ENCODE peak calls at places on chromosome 19, in ten cellular contexts. Q is tibial nerve, I is HCT116, W is stomach, M is adrenal gland, A is A549, G is uterus, P is H1, F is transverse colon, H is heart left ventricle. T is an unnamed sample.

GRCh38 chr19:35528218-35529038 is at the start of gene SBSN:
- DNase-seq in W (no peak), M (no peak), I (no peak), Q (no peak), A (no peak), H (no peak), P (no peak), G (no peak), F (no peak), T (no peak)

GRCh38 chr19:10881403-10882107 is 10.2 kb downstream of the CARM1 start:
- DNase-seq in H (no peak), A (no peak), Q (no peak), I (no peak), P (no peak), M (no peak), W (no peak), F (no peak), G (no peak), T (no peak)

GRCh38 chr19:7595466-7596133 is at the start of gene CAMSAP3:
- DNase-seq in G (no peak), W (peak), A (no peak), F (peak), M (no peak), H (no peak), Q (no peak), I (no peak), P (peak), T (no peak)

GRCh38 chr19:23917856-23918255 is 3.2 kb downstream of the ZNF726 start:
- DNase-seq in P (no peak), W (no peak), A (no peak), M (no peak), F (no peak), G (no peak), Q (no peak), H (no peak), I (no peak), T (no peak)

GRCh38 chr19:45046355-45046754 is 7.5 kb downstream of the CLASRP start:
- DNase-seq in F (no peak), I (no peak), G (no peak), H (no peak), A (no peak), P (no peak), W (no peak), Q (no peak), M (no peak), T (no peak)

GRCh38 chr19:39099341-39099740 is 15.2 kb downstream of the ACP7 start:
- DNase-seq in I (no peak), G (no peak), A (no peak), Q (no peak), P (no peak), W (no peak), M (no peak), H (no peak), F (no peak), T (no peak)

GRCh38 chr19:38726284-38726673 is 18.0 kb downstream of the CAPN12 start:
- DNase-seq in A (no peak), Q (no peak), F (no peak), W (no peak), M (no peak), H (no peak), G (no peak), I (no peak), P (no peak), T (no peak)

GRCh38 chr19:2033115-2033824 is 17.8 kb upstream of the BTBD2 start:
- DNase-seq in A (no peak), H (no peak), M (no peak), W (no peak), I (no peak), F (no peak), P (no peak), Q (no peak), G (no peak), T (no peak)

GRCh38 chr19:2319551-2319950 is 8.8 kb downstream of the LSM7 start:
- DNase-seq in Q (no peak), P (no peak), W (no peak), A (no peak), I (no peak), F (no peak), G (no peak), H (no peak), M (no peak), T (no peak)

GRCh38 chr19:13154241-13154778 is 4.1 kb downstream of the IER2 start:
- DNase-seq in G (peak), F (peak), A (peak), W (peak), P (no peak), M (peak), I (no peak), Q (peak), H (peak), T (peak)

GRCh38 chr19:31270897-31271568 is 78.2 kb downstream of the TSHZ3 start:
- DNase-seq in A (no peak), M (no peak), F (no peak), Q (no peak), H (no peak), P (no peak), W (no peak), I (no peak), G (peak), T (no peak)

GRCh38 chr19:3295581-3295980 is 70.8 kb upstream of the NFIC start:
- DNase-seq in H (no peak), W (no peak), G (no peak), A (no peak), Q (no peak), P (no peak), I (no peak), M (no peak), F (no peak), T (no peak)

GRCh38 chr19:5141926-5142724 is 173.2 kb downstream of the KDM4B start:
- DNase-seq in G (no peak), P (no peak), H (no peak), M (no peak), F (no peak), I (no peak), W (no peak), A (no peak), Q (no peak), T (no peak)
- TF ChIP-seq POLR2A in G (no peak), P (no peak), H (no peak), M (no peak), F (no peak), I (no peak), W (no peak), A (no peak), Q (no peak), T (no peak)

GRCh38 chr19:9621156-9622037 is at the start of gene ZNF561:
- DNase-seq in A (peak), W (peak), I (peak), P (peak), F (peak), G (peak), Q (peak), H (peak), M (peak), T (peak)
- TF ChIP-seq POLR2A in A (peak), W (no peak), I (peak), P (peak), F (peak), G (peak), Q (peak), H (no peak), M (no peak), T (peak)

DNA sequence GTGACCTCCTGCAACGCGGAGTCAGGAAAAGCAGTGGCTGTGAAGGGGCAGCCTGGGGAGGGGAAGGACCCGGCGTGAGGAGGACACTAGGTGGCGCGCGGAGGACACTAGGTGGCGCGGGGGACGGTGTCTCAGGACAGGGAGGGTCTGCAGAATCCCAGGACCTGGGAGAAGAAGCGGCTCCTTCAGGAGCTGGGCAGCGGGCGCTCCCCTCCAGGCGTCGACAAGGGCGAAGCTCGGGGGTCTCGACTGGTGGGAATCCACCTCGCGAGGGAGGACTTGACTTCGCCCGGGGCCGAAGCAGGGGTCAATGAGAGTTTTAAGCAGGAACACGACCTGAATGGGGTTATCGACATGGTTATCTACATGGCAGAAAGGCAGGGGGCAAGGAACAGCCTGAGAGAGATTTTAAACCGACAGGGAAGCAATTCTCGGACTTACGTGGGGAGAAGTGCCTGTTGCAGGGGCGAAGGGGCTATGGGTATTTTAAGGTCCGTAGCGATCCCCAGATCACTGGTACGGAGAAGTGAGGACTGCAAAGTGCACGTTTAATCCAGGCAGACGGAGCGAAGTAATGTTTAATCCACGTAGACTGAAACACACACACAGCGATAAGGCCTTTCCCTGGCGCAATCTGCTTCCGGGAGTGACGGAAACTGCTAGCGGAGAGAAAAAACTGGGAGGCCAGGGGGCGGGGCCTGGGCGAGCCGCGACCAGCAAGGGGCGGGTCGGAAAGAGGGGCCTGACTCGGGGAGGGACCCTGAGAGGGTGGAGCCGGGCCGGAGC is at the start of gene ZNF616:
- DNase-seq in G (peak), M (peak), Q (peak), I (peak), P (peak), H (peak), F (peak), W (peak), A (peak), T (peak)
- TF ChIP-seq POLR2A in G (peak), M (peak), Q (peak), I (no peak), P (peak), H (no peak), F (peak), W (no peak), A (no peak), T (peak)

DNA sequence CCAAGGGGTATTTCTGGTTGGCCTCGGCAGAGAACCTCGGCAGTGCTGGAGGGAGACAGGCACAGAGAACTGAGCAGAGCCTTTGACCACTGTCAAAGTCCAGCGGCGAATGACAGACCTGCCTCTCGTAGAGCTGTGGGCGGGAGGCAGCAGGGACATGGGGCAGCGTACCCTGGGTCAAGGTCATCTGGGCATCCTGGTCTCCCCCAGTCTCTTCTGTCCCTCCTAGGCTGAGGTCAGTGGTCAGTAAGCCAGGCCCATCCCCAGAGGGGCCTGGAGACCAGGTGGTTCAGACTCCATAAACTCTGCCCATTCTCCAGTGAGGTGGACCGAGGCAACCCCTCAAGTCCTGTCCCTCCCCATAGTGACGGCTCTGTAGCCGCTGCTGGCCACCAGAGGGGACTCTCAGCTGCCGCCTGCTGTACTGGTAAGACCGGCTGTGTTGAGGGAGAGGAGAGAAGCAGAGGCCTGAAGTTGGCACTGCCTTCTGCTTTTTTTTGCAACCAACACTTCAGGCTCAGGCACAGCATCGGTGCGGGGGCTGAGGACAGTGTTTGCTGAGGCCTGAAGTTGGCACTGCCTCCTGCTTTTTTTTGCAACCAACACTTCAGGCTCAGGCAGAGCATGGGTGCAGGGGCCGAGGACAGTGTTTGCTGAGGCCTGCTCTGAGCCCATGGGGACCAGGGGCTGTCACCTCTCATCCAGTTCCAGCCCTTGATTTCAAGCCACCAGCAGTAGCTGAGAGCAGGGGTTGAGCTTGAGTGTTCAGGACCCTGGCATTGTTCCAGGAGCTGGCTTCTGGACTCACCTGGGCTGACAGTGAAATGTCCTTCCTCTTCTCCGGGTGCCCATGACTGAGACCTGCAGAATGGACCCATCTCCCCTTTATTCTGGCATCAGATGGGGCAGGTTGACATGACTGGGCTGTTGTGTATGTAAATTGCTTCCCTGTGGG is at the start of gene PGLYRP2:
- DNase-seq in G (no peak), W (peak), I (no peak), P (no peak), Q (no peak), A (peak), H (peak), F (no peak), M (no peak), T (no peak)
- TF ChIP-seq POLR2A in G (no peak), W (no peak), I (no peak), P (no peak), Q (no peak), A (no peak), H (no peak), F (no peak), M (no peak), T (no peak)

GRCh38 chr19:33175886-33176669 is 18.1 kb upstream of the LRP3 start:
- DNase-seq in P (no peak), I (no peak), Q (no peak), G (no peak), H (peak), F (no peak), M (peak), A (peak), W (no peak), T (peak)

GRCh38 chr19:33174186-33174585 is 19.9 kb upstream of the LRP3 start:
- DNase-seq in A (no peak), H (no peak), P (no peak), F (no peak), W (no peak), G (no peak), M (no peak), Q (no peak), I (no peak), T (no peak)

GRCh38 chr19:33175156-33175782 is 18.9 kb upstream of the LRP3 start:
- DNase-seq in M (no peak), G (no peak), Q (no peak), P (no peak), W (no peak), A (no peak), I (no peak), H (no peak), F (no peak), T (no peak)

GRCh38 chr19:33177417-33177976 is 16.6 kb upstream of the LRP3 start:
- DNase-seq in A (peak), G (no peak), M (no peak), F (no peak), W (no peak), I (no peak), H (no peak), Q (no peak), P (no peak), T (peak)

DNA sequence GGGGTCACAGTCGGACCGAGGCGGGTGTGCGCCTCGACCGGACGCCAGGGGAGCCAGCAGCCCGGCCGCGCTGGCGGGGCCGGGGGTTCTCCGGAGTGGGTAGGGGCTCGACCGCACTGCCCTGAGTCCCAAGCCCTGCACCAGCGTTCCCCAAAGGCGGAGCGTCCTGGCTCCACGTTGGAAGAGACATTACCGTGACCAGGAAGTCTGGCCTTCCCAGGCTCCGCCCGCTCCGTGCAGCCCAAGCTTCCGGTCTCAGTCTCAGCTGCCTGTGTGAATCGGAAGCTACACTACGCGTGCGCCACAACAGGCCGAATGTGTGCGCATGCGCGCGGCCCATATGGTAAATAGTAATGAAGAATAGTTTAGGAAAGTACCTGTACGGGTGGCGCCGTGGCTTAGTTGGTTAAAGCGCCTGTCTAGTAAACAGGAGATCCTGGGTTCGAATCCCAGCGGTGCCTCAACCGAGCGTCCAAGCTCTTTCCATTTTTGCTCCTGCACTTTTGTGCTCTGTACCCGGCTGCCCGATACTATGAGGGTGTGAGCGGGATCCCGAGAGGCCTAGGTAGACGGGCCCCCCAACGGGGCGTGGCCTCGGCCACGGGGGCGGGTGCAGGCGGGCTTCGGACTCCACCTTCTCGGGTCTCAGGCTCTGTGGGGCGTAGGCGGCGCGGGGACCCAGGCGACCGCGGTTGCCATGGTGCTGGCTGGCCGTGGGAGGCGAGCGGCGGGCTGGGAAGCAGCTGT is 17.3 kb upstream of the LRP3 start:
- DNase-seq in M (peak), A (peak), H (peak), F (peak), W (peak), G (peak), Q (peak), I (peak), P (peak), T (peak)
- TF ChIP-seq POLR2A in M (peak), A (peak), H (no peak), F (peak), W (no peak), G (peak), Q (peak), I (peak), P (peak), T (peak)

GRCh38 chr19:47230921-47231214 is at the start of gene BBC3:
- DNase-seq in P (no peak), A (no peak), F (no peak), I (no peak), M (no peak), Q (no peak), W (no peak), H (no peak), G (no peak), T (no peak)
- TF ChIP-seq POLR2A in P (no peak), A (no peak), F (no peak), I (no peak), M (peak), Q (peak), W (no peak), H (no peak), G (peak), T (no peak)

DNA sequence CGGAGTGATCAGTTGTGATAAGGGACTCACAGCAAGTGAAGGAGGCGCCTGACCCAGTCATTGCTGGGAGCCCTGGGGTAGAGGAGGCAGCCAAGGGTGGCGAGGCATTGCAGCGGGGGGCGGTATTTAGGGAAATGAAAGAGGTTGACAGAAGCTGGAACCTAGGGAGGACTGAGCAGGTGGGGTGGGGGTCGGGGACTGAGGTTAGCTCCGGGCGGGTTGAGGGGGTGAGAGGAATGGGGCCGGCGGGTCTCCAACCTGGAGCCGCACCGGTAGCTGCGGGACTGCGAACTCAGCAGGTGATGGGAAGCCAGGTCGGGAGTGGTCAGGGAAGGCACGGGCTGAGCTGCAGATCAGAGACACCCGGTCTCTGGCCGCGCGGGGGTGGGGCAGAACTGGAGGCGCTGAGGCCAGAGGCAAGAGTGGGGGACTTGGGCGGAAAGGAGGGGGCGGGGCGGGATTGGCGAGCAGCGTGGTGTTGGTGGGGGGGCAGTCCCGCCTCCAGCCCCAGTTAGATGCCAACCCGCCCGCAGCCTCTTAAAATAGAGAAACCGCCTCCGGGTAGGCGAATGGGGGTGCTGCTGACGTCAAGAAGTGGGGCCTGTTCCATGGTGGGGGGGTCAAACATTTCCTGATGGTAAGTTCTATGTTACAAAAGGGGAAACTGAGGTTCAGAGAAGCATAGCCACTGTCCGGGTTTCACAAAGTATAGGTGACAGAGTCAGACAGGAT is 1.5 kb downstream of the MAST3 start:
- DNase-seq in Q (no peak), P (no peak), G (no peak), H (no peak), A (no peak), M (peak), W (peak), I (no peak), F (peak), T (peak)
- TF ChIP-seq POLR2A in Q (no peak), P (no peak), G (no peak), H (no peak), A (no peak), M (no peak), W (no peak), I (no peak), F (no peak), T (no peak)

GRCh38 chr19:4639531-4640246 is 373 bp downstream of the TNFAIP8L1 start:
- DNase-seq in Q (no peak), M (no peak), F (peak), P (no peak), G (peak), H (no peak), W (no peak), A (no peak), I (no peak), T (no peak)
- TF ChIP-seq POLR2A in Q (peak), M (no peak), F (no peak), P (no peak), G (peak), H (no peak), W (no peak), A (peak), I (no peak), T (no peak)

GRCh38 chr19:19098703-19099632 is 35.2 kb downstream of the SLC25A42 start:
- DNase-seq in M (no peak), Q (no peak), P (no peak), W (no peak), G (no peak), F (no peak), A (no peak), H (no peak), I (no peak), T (no peak)
- TF ChIP-seq POLR2A in M (no peak), Q (no peak), P (no peak), W (no peak), G (no peak), F (no peak), A (no peak), H (no peak), I (no peak), T (no peak)

GRCh38 chr19:28534740-28535351 is 678.1 kb downstream of the UQCRFS1 start:
- DNase-seq in F (no peak), W (no peak), P (no peak), G (no peak), I (no peak), A (no peak), M (no peak), Q (no peak), H (no peak), T (no peak)

GRCh38 chr19:28537896-28538295 is 675.1 kb downstream of the UQCRFS1 start:
- DNase-seq in W (no peak), I (no peak), Q (no peak), H (no peak), F (no peak), A (no peak), G (no peak), M (no peak), P (no peak), T (no peak)

GRCh38 chr19:28532765-28533341 is 680.1 kb downstream of the UQCRFS1 start:
- DNase-seq in W (no peak), I (no peak), M (no peak), Q (no peak), G (no peak), F (no peak), A (no peak), P (no peak), H (no peak), T (no peak)

GRCh38 chr19:28537079-28537478 is 675.9 kb downstream of the UQCRFS1 start:
- DNase-seq in A (no peak), W (no peak), I (no peak), P (no peak), F (no peak), Q (no peak), H (no peak), G (no peak), M (no peak), T (no peak)

GRCh38 chr19:28535352-28535775 is 677.6 kb downstream of the UQCRFS1 start:
- DNase-seq in I (no peak), Q (no peak), G (no peak), A (no peak), W (no peak), P (no peak), M (no peak), F (no peak), H (no peak), T (no peak)
- TF ChIP-seq POLR2A in I (no peak), Q (no peak), G (no peak), A (no peak), W (no peak), P (no peak), M (no peak), F (no peak), H (no peak), T (no peak)